ENCODE peak calls at places on chromosomes 4 and X, in four cellular contexts. B is A549, J is K562, S is HepG2. Y is an unnamed sample.

GRCh38 chr4:126213996-126214395 is 899.2 kb downstream of the FAT4 start:
- DNase-seq in S (no peak), J (no peak), B (no peak), Y (no peak)

GRCh38 chrX:149124526-149125108 is 380.5 kb downstream of the IDS start:
- DNase-seq in S (no peak), J (no peak), B (no peak), Y (no peak)

GRCh38 chrX:134600714-134601113 is 57.6 kb downstream of the PLAC1 start:
- DNase-seq in J (no peak), S (no peak), B (no peak), Y (no peak)

GRCh38 chr4:6574747-6575502 is at the start of gene MAN2B2:
- DNase-seq in S (peak), J (peak), B (peak), Y (peak)

GRCh38 chr4:100742045-100742444 is 224.2 kb upstream of the EMCN start:
- DNase-seq in J (peak), S (peak), B (peak), Y (no peak)

GRCh38 chr4:183876268-183876934 is 28.7 kb upstream of the STOX2 start:
- DNase-seq in S (no peak), J (no peak), B (no peak), Y (no peak)

GRCh38 chr4:3236326-3236878 is 12.6 kb upstream of the MSANTD1 start:
- DNase-seq in S (no peak), B (no peak), J (no peak), Y (no peak)

GRCh38 chr4:102578819-102579218 is 77.7 kb downstream of the NFKB1 start:
- DNase-seq in J (peak), S (no peak), B (no peak), Y (peak)

DNA sequence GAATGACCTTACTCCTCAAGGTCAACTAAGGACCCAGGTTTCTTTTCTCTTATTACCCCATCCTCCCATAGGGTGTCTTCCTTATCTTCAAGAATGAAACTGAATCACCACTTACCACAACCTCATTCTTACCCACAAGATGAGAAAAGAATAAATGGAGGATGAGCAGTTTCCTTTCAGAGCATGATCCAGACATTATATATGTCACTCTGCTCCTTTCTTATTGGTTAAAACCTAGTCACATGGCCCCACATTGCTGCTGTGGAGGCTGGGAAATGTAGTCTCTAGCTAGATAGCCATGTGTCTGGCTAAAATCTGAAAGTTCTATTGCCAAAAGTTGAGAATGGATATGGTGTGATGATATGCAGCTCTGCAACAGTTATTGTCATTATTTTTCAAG is 62.4 kb upstream of the RAI2 start:
- DNase-seq in J (peak), B (no peak), S (no peak), Y (no peak)
- TF ChIP-seq ESRRA in J (peak), B (no peak), S (no peak), Y (no peak)

GRCh38 chrX:115332832-115333231 is 43.3 kb downstream of the LUZP4 start:
- DNase-seq in J (no peak), S (no peak), B (no peak), Y (no peak)

GRCh38 chrX:115333446-115333845 is 43.9 kb downstream of the LUZP4 start:
- DNase-seq in S (no peak), B (no peak), J (no peak), Y (no peak)

DNA sequence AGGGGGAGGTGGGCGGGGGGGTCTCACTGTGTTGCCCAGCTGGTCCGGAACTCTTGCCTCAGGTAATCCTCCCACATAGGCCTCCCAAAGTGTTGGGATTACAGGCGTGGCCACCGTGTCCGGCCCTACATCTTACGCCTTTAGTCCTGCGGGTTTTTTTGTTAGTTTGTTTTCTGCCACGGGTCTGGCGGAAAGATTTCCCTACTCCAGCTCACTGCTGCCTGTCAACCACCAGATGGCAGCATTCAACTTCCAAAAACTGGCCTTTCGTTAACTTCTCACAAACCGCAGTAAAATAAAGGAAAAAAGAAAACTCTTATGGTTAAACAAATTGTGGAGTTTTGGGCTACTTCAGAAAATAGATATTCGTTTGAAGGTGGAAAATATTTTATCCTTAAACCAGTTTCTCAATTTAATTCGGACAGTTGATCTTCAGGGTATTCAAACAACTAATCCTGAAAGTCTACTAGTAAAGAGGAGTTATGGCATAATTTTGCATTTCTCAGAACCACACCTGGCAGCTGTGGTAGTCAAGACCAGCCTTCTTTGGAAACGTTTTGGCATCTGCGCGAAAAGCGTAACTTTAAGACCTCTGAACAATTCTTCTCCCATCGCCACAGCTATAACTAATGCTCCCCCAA is 41.1 kb downstream of the LUZP4 start:
- DNase-seq in B (peak), J (peak), S (peak), Y (peak)
- TF ChIP-seq HMGXB4 in B (no peak), J (no peak), S (no peak), Y (no peak)

DNA sequence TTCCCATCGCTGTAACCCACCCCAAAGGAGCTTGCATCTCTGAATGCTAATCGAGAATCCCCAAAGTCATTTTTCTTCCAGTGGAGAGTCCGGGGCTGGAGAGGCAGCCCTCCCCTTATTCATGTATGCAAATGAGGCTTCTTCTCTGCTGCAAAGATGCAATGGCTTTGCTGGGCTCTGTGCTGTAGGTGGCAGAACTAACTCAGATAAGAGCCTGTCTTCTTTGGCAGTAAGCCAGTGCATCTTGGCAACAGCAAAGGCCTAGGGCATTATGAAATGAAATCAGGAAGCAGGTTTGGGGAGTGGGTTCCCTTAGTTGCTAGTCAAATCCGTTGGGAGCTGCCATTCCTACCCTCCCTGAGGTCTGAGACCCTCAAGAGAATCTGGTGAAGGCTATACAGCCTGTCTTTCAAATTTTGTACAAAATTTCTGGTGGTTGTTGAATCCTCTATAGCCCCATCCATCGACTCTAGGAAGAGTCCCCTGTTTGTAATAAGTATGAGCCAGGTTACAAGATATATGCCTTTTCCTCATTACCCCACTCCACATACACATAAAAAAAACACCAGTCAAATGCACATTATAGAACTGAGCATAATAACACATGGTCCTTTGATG is 290.6 kb upstream of the TAPT1 start:
- DNase-seq in J (peak), S (no peak), B (no peak), Y (peak)
- TF ChIP-seq ESRRA in J (no peak), S (no peak), B (no peak), Y (no peak)

DNA sequence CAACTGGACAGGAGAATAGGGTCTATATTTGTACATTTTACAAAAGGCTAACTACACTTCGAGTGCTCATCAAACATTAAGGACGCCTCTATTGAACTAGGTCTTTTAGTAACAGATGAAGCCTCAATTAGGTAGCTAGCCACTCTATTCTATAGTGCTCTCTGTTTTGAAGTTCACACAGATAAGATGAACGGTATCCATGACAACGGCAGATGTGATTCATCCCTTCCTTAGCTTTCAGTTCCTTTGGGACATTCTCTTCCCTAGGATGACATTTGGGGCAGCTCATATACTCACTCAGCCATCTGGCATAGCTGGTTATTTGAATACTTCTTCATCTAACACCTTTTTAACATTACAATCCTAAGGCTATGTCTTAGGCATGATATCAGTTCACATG is 62.4 kb upstream of the WDFY3 start:
- DNase-seq in J (peak), S (no peak), B (no peak), Y (no peak)
- TF ChIP-seq HMGXB4 in J (no peak), S (no peak), B (no peak), Y (no peak)

GRCh38 chr4:17218801-17219200 is 293.1 kb downstream of the QDPR start:
- DNase-seq in B (no peak), J (no peak), S (no peak), Y (no peak)
- TF ChIP-seq ESRRA in B (no peak), J (no peak), S (no peak), Y (no peak)